ENCODE peak calls at places on chromosomes 4 and X, in five cellular contexts. W, S, B, N and Y are unnamed samples.

GRCh38 chr4:8356856-8357255 is 83.7 kb downstream of the ACOX3 start:
- DNase-seq in S (no peak), N (no peak), W (no peak), B (no peak), Y (no peak)

GRCh38 chr4:10164877-10165283 is 48.3 kb upstream of the WDR1 start:
- DNase-seq in W (peak), B (peak), N (no peak), S (peak), Y (peak)

GRCh38 chrX:140123446-140123845 is 158.1 kb upstream of the CXorf66 start:
- DNase-seq in N (no peak), S (no peak), B (peak), W (no peak), Y (no peak)

GRCh38 chrX:38816158-38816557 is 14.9 kb downstream of the MID1IP1 start:
- DNase-seq in S (no peak), W (no peak), B (no peak), N (no peak), Y (no peak)

GRCh38 chr4:45119376-45119775 is 393.0 kb upstream of the GNPDA2 start:
- DNase-seq in B (no peak), W (no peak), S (no peak), N (no peak), Y (no peak)

GRCh38 chrX:39841604-39842003 is 256.2 kb downstream of the BCOR start:
- DNase-seq in S (no peak), B (no peak), W (no peak), N (no peak), Y (no peak)

GRCh38 chr4:2063557-2064275 is 4.6 kb downstream of the NAT8L start:
- DNase-seq in N (no peak), W (no peak), B (no peak), S (no peak), Y (no peak)

GRCh38 chr4:11073621-11074051 is 355.1 kb downstream of the HS3ST1 start:
- DNase-seq in N (peak), B (no peak), W (no peak), S (no peak), Y (no peak)

GRCh38 chr4:9924750-9925149 is 96.5 kb downstream of the SLC2A9 start:
- DNase-seq in N (no peak), W (no peak), S (no peak), B (no peak), Y (no peak)

GRCh38 chr4:86831262-86832090 is 17.7 kb downstream of the SLC10A6 start:
- DNase-seq in S (peak), B (peak), W (no peak), N (no peak), Y (peak)

GRCh38 chr4:184168406-184169019 is 49.2 kb downstream of the ENPP6 start:
- DNase-seq in B (peak), W (peak), N (peak), S (peak), Y (peak)

GRCh38 chr4:98653006-98653405 is 5.4 kb downstream of the TSPAN5 start:
- DNase-seq in W (no peak), N (no peak), B (no peak), S (no peak), Y (no peak)

GRCh38 chrX:109463729-109464128 is 18.2 kb downstream of the GUCY2F start:
- DNase-seq in W (no peak), S (no peak), N (no peak), B (no peak), Y (no peak)

DNA sequence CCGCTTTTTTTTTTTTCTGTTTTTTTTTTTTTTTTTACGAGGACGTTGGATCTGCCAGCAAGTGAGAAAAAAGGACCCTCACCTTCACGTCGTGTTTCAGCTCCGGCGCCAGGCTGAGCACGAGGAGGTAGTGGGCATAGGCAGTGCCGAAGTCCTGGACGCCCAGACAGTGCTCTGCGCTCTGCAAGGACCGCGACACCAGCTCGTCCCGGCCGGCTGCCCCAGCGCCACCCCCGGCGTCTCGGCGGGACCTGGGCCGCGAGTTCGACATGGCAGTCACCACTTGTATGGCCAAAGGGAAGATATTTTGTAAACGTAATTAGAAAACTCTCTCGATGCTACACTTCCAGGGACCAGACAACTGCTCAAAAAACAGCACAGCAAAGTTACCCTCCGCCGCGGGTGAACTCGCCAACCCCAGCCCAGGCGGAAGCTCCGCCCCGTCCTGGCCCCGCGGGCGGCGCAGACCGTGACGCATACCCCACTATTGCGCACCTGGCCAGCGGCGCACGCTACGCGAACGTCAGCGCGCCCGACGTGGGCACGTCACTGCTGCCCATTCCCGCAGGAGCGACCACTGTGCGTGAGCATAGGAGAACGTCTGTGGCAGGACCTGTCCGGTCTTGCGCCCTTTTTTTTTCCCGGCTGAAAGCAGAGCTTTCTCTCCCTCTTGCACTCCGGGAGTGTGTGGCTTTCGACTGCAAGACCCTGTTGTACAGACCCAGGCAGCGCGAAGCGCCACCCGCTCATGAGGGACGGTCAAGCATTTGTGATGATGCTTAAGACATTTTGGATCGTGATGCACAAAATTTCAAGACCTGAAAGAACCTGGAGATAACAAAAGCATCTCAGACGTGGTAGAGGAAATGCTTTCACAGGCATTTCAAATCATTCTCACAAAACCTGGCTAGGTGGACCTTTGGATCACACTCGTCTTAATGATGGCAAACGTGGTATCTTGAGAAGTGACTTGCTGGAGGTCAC is at the start of gene PRMT9:
- DNase-seq in N (peak), W (peak), B (peak), S (peak), Y (peak)
- TF ChIP-seq POLR2A in N (peak), W (peak), B (peak), S (peak), Y (peak)

GRCh38 chr4:38456096-38456495 is 207.9 kb upstream of the KLF3 start:
- DNase-seq in B (no peak), N (no peak), S (no peak), W (no peak), Y (no peak)

GRCh38 chr4:38454284-38454683 is 209.7 kb upstream of the KLF3 start:
- DNase-seq in N (no peak), W (no peak), S (no peak), B (no peak), Y (no peak)

GRCh38 chr4:38452009-38452408 is 212.0 kb upstream of the KLF3 start:
- DNase-seq in W (no peak), N (no peak), B (no peak), S (no peak), Y (no peak)

GRCh38 chr4:38453253-38453881 is 210.6 kb upstream of the KLF3 start:
- DNase-seq in W (no peak), B (no peak), N (no peak), S (no peak), Y (no peak)

GRCh38 chr4:38455092-38455855 is 208.7 kb upstream of the KLF3 start:
- DNase-seq in N (no peak), S (no peak), W (no peak), B (no peak), Y (no peak)
- TF ChIP-seq POLR2A in N (no peak), S (no peak), W (no peak), B (no peak), Y (no peak)

GRCh38 chrX:2711441-2711840 is 20.3 kb downstream of the CD99 start:
- DNase-seq in N (no peak), W (no peak), S (no peak), B (no peak), Y (no peak)
- TF ChIP-seq POLR2A in N (no peak), W (no peak), S (no peak), B (no peak), Y (no peak)

GRCh38 chrX:47644557-47645091 is 5.7 kb downstream of the ELK1 start:
- DNase-seq in B (peak), S (no peak), N (no peak), W (no peak), Y (no peak)

GRCh38 chrX:47648376-47648775 is 2.0 kb downstream of the ELK1 start:
- DNase-seq in W (no peak), S (no peak), B (no peak), N (no peak), Y (no peak)

GRCh38 chrX:47645530-47645929 is 4.8 kb downstream of the ELK1 start:
- DNase-seq in S (no peak), N (no peak), B (no peak), W (peak), Y (no peak)

GRCh38 chrX:47649302-47649701 is 1.1 kb downstream of the ELK1 start:
- DNase-seq in N (no peak), W (no peak), S (no peak), B (no peak), Y (no peak)

GRCh38 chrX:47646636-47647035 is 3.7 kb downstream of the ELK1 start:
- DNase-seq in S (no peak), N (no peak), B (no peak), W (no peak), Y (no peak)
- TF ChIP-seq POLR2A in S (no peak), N (no peak), B (no peak), W (no peak), Y (no peak)

DNA sequence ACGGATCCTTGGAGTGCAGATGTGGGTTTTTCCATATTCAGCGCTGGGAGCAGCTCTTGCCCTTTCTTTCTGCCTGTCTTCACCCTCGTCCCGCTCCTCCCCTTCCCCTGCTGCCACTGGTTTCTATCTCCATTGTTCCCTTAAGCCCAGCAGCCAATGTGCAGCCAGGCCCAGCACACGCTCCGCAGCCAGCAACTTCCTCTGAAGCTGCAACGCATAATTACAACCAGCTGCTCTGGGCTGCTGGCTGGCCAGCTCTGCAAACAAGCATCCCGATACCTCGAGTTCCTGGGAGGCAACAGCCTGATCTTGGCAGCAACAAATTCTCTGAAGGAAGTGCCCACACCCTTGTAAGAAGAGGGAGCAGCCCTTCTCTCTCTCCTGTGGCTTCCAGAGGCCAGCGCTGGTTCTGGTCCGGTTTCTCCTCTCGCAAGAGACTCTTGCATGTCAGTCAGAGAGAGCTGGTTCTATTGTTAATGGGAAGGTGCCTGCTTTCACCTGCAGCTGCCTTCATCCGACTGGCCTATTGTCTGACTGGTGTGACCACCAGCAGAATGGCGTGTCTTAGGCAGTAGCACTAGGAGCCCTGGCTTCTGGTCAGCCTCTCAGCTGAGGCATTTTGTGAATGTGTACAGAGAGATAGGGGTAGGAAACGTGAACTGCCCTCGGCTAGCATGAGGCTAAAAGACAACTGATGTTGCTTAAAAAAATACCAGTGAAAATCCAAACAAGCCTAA is 83.8 kb upstream of the MAML3 start:
- DNase-seq in S (peak), W (peak), B (no peak), N (peak), Y (no peak)
- TF ChIP-seq POLR2A in S (no peak), W (no peak), B (no peak), N (no peak), Y (peak)

GRCh38 chr4:26860157-26860921 is at the start of gene STIM2:
- DNase-seq in W (peak), N (peak), S (peak), B (peak), Y (peak)
- TF ChIP-seq POLR2A in W (peak), N (peak), S (peak), B (peak), Y (peak)